ENCODE peak calls at places on chromosomes 3 and 15, in ten cellular contexts. D is Panc1, M is hepatocyte, C is AG09309, L is tibial nerve, N is right lobe of liver, Q is astrocyte of the spinal cord, T is fibroblast of lung, F is colonic mucosa, A is AG04449. G is an unnamed sample.

GRCh38 chr3:134373942-134374790 is at the start of gene AMOTL2:
- DNase-seq in D (peak; percentile 67), M (peak; percentile 96), C (peak; percentile 90), L (peak; percentile 76), N (peak; percentile 93), Q (peak; percentile 98), T (peak; percentile 96), F (peak; percentile 86), A (peak; percentile 82), G (peak; percentile 97)

GRCh38 chr15:81038975-81039607 is 38.4 kb downstream of the TLNRD1 start:
- DNase-seq in D (no peak), M (peak; percentile 49), C (no peak), L (no peak), N (peak; percentile 87), Q (no peak), T (no peak), F (no peak), A (no peak), G (no peak)

GRCh38 chr3:123818324-123818920 is 65.7 kb downstream of the MYLK start:
- DNase-seq in D (no peak), M (no peak), C (no peak), L (no peak), N (no peak), Q (peak; percentile 84), T (peak; percentile 92), F (no peak), A (no peak), G (no peak)

GRCh38 chr3:117558681-117559080 is 849.1 kb downstream of the TUSC7 start:
- DNase-seq in D (no peak), M (no peak), C (no peak), L (no peak), N (no peak), Q (no peak), T (no peak), F (no peak), A (no peak), G (no peak)

GRCh38 chr15:58440181-58440910 is 8.6 kb downstream of the LIPC start:
- DNase-seq in D (no peak), M (peak; percentile 43), C (no peak), L (no peak), N (peak; percentile 76), Q (peak; percentile 12), T (peak; percentile 71), F (peak; percentile 65), A (no peak), G (peak; percentile 54)

GRCh38 chr15:68817304-68818087 is 3.2 kb downstream of the ANP32A start:
- DNase-seq in D (no peak), M (peak; percentile 86), C (no peak), L (peak; percentile 38), N (peak; percentile 70), Q (peak; percentile 60), T (peak; percentile 67), F (peak; percentile 78), A (no peak), G (peak; percentile 53)

GRCh38 chr3:46848271-46849097 is 14.8 kb downstream of the MYL3 start:
- DNase-seq in D (no peak), M (peak; percentile 46), C (no peak), L (no peak), N (peak; percentile 51), Q (peak; percentile 49), T (peak; percentile 78), F (peak; percentile 41), A (no peak), G (peak; percentile 94)

GRCh38 chr3:45545476-45545875 is 49.1 kb upstream of the LIMD1 start:
- DNase-seq in D (no peak), M (no peak), C (no peak), L (no peak), N (no peak), Q (no peak), T (peak; percentile 23), F (no peak), A (no peak), G (no peak)

GRCh38 chr3:49017646-49017977 is 768 bp downstream of the DALRD3 start:
- DNase-seq in D (no peak), M (no peak), C (no peak), L (no peak), N (peak; percentile 55), Q (no peak), T (no peak), F (peak; percentile 75), A (no peak), G (no peak)

GRCh38 chr3:12681586-12682371 is 17.9 kb upstream of the RAF1 start:
- DNase-seq in D (no peak), M (no peak), C (peak; percentile 68), L (no peak), N (no peak), Q (peak; percentile 46), T (peak; percentile 70), F (no peak), A (peak; percentile 46), G (peak; percentile 80)

GRCh38 chr15:26128611-26129140 is 265.5 kb upstream of the ATP10A start:
- DNase-seq in D (no peak), M (no peak), C (no peak), L (no peak), N (no peak), Q (no peak), T (no peak), F (no peak), A (no peak), G (no peak)

GRCh38 chr3:133937756-133938601 is 42.3 kb upstream of the RAB6B start:
- DNase-seq in D (no peak), M (no peak), C (peak; percentile 73), L (no peak), N (no peak), Q (peak; percentile 83), T (peak; percentile 90), F (peak; percentile 13), A (peak; percentile 38), G (peak; percentile 90)

GRCh38 chr3:55333041-55333440 is 154.1 kb downstream of the WNT5A start:
- DNase-seq in D (no peak), M (no peak), C (no peak), L (no peak), N (no peak), Q (peak; percentile 28), T (peak; percentile 36), F (no peak), A (no peak), G (no peak)

GRCh38 chr15:25182736-25183445 is 228.1 kb downstream of the SNRPN start:
- DNase-seq in D (no peak), M (no peak), C (no peak), L (no peak), N (peak; percentile 31), Q (no peak), T (no peak), F (no peak), A (no peak), G (no peak)

GRCh38 chr15:39774688-39775267 is 7.9 kb downstream of the FSIP1 start:
- DNase-seq in D (no peak), M (no peak), C (no peak), L (no peak), N (no peak), Q (no peak), T (no peak), F (no peak), A (no peak), G (no peak)

GRCh38 chr15:49155834-49156627 is 632 bp upstream of the COPS2 start:
- DNase-seq in D (no peak), M (peak; percentile 23), C (no peak), L (no peak), N (no peak), Q (peak; percentile 28), T (peak; percentile 48), F (no peak), A (no peak), G (peak; percentile 27)

GRCh38 chr15:91967935-91968605 is 114.6 kb downstream of the SLCO3A1 start:
- DNase-seq in D (no peak), M (no peak), C (no peak), L (no peak), N (no peak), Q (peak; percentile 32), T (peak; percentile 56), F (no peak), A (no peak), G (peak; percentile 33)
- H3K4me3 ChIP-seq in D (no peak overlapping the region), M (no peak overlapping the region), C (no peak overlapping the region), L (no peak overlapping the region), N (no peak overlapping the region), Q (no peak overlapping the region), T (no peak overlapping the region), F (no peak overlapping the region), A (no peak overlapping the region), G (no peak overlapping the region)

GRCh38 chr3:24464389-24464788 is 30.3 kb downstream of the THRB start:
- DNase-seq in D (no peak), M (no peak), C (no peak), L (no peak), N (no peak), Q (no peak), T (no peak), F (no peak), A (no peak), G (no peak)
- TF ChIP-seq CTCF in D (no peak), M (no peak), C (no peak), L (no peak), N (no peak), Q (no peak), T (no peak), F (no peak), A (no peak), G (no peak)

DNA sequence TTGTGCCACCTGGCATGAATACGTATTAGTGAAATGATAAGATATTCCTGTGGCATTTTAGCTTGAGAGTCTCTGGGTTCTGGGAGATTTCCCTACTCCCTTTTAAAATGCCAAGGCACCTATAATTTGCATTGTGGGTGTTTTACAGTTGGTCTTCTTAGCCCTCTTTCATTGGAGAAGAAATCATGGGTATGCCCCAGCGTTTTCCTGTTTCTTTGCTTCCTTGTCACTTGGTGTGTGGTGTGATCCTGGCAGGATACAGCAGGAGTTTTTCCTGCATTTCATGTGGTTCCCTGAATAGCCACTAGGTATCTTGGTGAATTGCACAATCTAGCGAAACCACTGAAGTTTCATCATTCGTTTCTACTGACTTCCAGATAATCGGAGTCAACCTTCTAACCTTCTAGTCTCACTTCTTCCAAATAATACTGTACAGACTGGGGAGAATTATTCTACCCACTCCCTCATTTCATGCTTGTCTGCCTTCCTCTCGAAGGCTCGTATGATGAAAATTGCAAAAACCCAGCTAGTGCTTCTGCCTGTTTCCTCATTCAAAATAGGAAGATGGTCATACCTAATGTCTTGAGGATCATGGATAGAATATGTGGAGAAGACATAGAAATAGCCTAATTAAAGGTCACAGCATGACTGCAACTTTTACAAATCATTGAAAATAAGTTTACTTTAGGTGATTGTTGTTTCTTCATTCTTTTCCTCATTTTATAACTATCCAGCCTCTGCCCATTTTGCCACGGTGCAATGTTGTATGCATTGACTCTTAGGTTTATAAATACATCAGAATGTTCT is 2.7 kb downstream of the BHLHE40 start:
- DNase-seq in D (no peak), M (peak; percentile 66), C (no peak), L (no peak), N (no peak), Q (peak; percentile 83), T (peak; percentile 85), F (peak; percentile 59), A (no peak), G (peak; percentile 91)
- H3K4me3 ChIP-seq in D (peak overlapping the region; percentile 92), M (peak overlapping the region; percentile 23), C (peak overlapping the region; percentile 79), L (peak overlapping the region; percentile 89), N (peak overlapping the region; percentile 94), Q (peak overlapping the region; percentile 83), T (peak overlapping the region; percentile 29), F (peak overlapping the region; percentile 88), A (peak overlapping the region; percentile 99), G (peak overlapping the region; percentile 99)

DNA sequence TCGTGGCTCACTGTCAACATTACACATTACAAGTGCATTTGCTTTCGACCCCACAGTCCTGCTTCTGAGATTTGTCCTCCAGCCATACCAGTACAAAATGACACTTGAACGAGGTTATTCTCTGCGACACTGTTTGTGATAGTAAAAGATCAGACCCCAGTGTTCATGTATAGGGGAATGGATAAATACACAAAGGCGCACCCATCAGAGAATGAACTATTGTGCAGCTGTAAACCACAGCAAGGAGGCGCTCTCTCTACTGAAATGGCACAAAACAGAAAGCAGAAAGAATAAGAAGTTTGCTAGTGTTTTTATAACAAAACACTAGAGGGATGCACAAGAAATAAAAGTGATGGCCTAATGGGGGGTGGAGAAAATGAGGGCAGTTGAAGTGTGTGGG is 4.9 kb upstream of the CHSY1 start:
- DNase-seq in D (no peak), M (no peak), C (no peak), L (no peak), N (no peak), Q (no peak), T (no peak), F (no peak), A (no peak), G (no peak)
- TF ChIP-seq CTCF in D (peak; percentile 62), M (peak; percentile 22), C (no peak), L (no peak), N (no peak), Q (peak; percentile 32), T (peak; percentile 30), F (peak; percentile 24), A (no peak), G (peak; percentile 33)

G was measured in fibroblast of the aortic adventitia.